ENCODE peak calls at places on chromosomes 2 and 18, in seven cellular contexts. X, W, T, D, O, H and C are unnamed samples.

GRCh38 chr2:186862869-186863709 is 14.1 kb upstream of the ZSWIM2 start:
- DNase-seq in H (no peak), O (peak; percentile 9), X (no peak), W (peak; percentile 33), D (no peak), T (no peak), C (peak; percentile 57)

GRCh38 chr2:69770193-69770702 is 28.3 kb downstream of the ANXA4 start:
- DNase-seq in O (peak; percentile 90), H (peak; percentile 64), X (no peak), W (no peak), T (peak; percentile 78), D (no peak), C (peak; percentile 87)

GRCh38 chr2:41965886-41966285 is 81.9 kb upstream of the PKDCC start:
- DNase-seq in D (no peak), H (peak; percentile 76), X (peak; percentile 67), W (no peak), O (peak; percentile 54), T (no peak), C (peak; percentile 57)

GRCh38 chr2:239239607-239240479 is 161.0 kb downstream of the HDAC4 start:
- DNase-seq in T (no peak), X (no peak), O (no peak), H (no peak), D (peak; percentile 41), W (peak; percentile 44), C (no peak)

GRCh38 chr2:43375746-43376522 is 149.5 kb upstream of the ZFP36L2 start:
- DNase-seq in H (no peak), T (no peak), O (no peak), D (no peak), X (peak; percentile 50), W (no peak), C (no peak)

GRCh38 chr18:56351911-56352502 is 286.4 kb downstream of the TXNL1 start:
- DNase-seq in D (peak; percentile 79), X (no peak), H (no peak), W (peak; percentile 56), O (no peak), T (no peak), C (no peak)

GRCh38 chr2:43087413-43087812 is 139.0 kb downstream of the ZFP36L2 start:
- DNase-seq in D (no peak), W (no peak), O (no peak), H (no peak), T (no peak), X (no peak), C (no peak)

GRCh38 chr18:13266208-13267100 is 47.9 kb downstream of the LDLRAD4 start:
- DNase-seq in T (no peak), O (no peak), H (peak; percentile 73), W (no peak), X (no peak), D (peak; percentile 42), C (peak; percentile 5)

GRCh38 chr2:190069936-190070696 is 7.6 kb upstream of the MSTN start:
- DNase-seq in H (no peak), X (peak; percentile 31), T (peak; percentile 52), O (peak; percentile 45), D (no peak), W (peak; percentile 63), C (peak; percentile 66)

GRCh38 chr2:159680692-159681091 is 31.6 kb upstream of the MARCHF7 start:
- DNase-seq in T (no peak), H (no peak), X (no peak), O (no peak), D (no peak), W (no peak), C (no peak)

GRCh38 chr2:159677654-159678053 is 34.7 kb upstream of the MARCHF7 start:
- DNase-seq in X (no peak), W (no peak), H (no peak), T (no peak), O (no peak), D (no peak), C (peak; percentile 9)
- TF ChIP-seq CTCF in X (no peak), W (peak; percentile 11), H (peak; percentile 36), T (no peak), O (peak; percentile 14), D (peak; percentile 22), C (peak; percentile 32)

GRCh38 chr18:5964996-5965395 is 69.7 kb upstream of the TMEM200C start:
- DNase-seq in W (peak; percentile 70), X (no peak), T (no peak), O (no peak), H (no peak), D (no peak), C (no peak)

GRCh38 chr18:5964108-5964507 is 68.8 kb upstream of the TMEM200C start:
- DNase-seq in H (no peak), T (no peak), W (no peak), X (no peak), D (no peak), O (no peak), C (no peak)

GRCh38 chr18:5963267-5963666 is 67.9 kb upstream of the TMEM200C start:
- DNase-seq in T (no peak), D (peak; percentile 5), X (no peak), H (no peak), O (no peak), W (no peak), C (no peak)

GRCh38 chr18:5966514-5966913 is 71.2 kb upstream of the TMEM200C start:
- DNase-seq in W (no peak), X (no peak), T (no peak), O (no peak), H (no peak), D (no peak), C (no peak)

GRCh38 chr18:5964596-5964995 is 69.3 kb upstream of the TMEM200C start:
- DNase-seq in X (no peak), T (no peak), W (no peak), H (no peak), D (no peak), O (no peak), C (no peak)
- TF ChIP-seq CTCF in X (no peak), T (no peak), W (no peak), H (no peak), D (no peak), O (no peak), C (no peak)

DNA sequence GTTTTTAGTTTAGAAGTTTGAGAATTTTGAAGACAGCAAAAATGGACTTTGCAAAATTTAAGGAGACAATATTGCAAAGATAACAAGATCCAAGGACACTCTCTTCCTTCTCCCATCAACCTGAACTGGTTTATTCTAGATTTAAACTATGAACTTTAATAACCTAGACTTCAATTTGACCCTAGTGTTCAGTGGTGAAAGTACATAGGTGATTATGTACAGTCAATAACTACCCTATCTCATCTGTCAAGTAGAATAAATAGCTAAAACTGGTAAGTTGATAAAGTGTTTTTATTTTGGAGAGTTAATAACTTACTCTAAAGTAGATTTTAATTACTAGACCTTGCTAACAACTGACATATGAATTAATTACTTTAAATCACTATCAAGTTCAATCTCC is 52.9 kb upstream of the NFE2L2 start:
- DNase-seq in H (no peak), O (no peak), X (no peak), D (no peak), W (no peak), T (no peak), C (no peak)
- TF ChIP-seq CTCF in H (no peak), O (no peak), X (no peak), D (no peak), W (no peak), T (no peak), C (no peak)

GRCh38 chr2:21181957-21182356 is 58.2 kb downstream of the TDRD15 start:
- DNase-seq in W (no peak), X (no peak), O (no peak), D (no peak), T (no peak), H (no peak), C (no peak)

GRCh38 chr2:21175895-21176646 is 52.3 kb downstream of the TDRD15 start:
- DNase-seq in W (peak; percentile 26), O (no peak), H (no peak), D (no peak), X (no peak), T (no peak), C (no peak)
- TF ChIP-seq CTCF in W (peak; percentile 67), O (no peak), H (peak; percentile 28), D (peak; percentile 81), X (peak; percentile 40), T (no peak), C (peak; percentile 37)